ENCODE peak calls at places on chromosomes 11 and 22, in six cellular contexts. One of them, this sample, is unnamed.

GRCh38 chr22:33328789-33329296 is 270.7 kb upstream of the SYN3 start:
- DNase-seq in astrocyte of the spinal cord: peak; percentile 50
- DNase-seq in fibroblast of lung: peak; percentile 95
- DNase-seq in cardiac fibroblast: peak; percentile 19
- DNase-seq in dorsolateral prefrontal cortex: no peak
- DNase-seq in fibroblast of mammary gland: peak; percentile 66
- DNase-seq in this sample: peak; percentile 96

GRCh38 chr22:48822278-48823233 is 1005.1 kb downstream of the BRD1 start:
- DNase-seq in astrocyte of the spinal cord: no peak
- DNase-seq in fibroblast of lung: no peak
- DNase-seq in cardiac fibroblast: no peak
- DNase-seq in dorsolateral prefrontal cortex: no peak
- DNase-seq in fibroblast of mammary gland: no peak
- DNase-seq in this sample: no peak

GRCh38 chr11:67584881-67585873 is 1.6 kb downstream of the GSTP1 start:
- DNase-seq in astrocyte of the spinal cord: no peak
- DNase-seq in fibroblast of lung: no peak
- DNase-seq in cardiac fibroblast: no peak
- DNase-seq in dorsolateral prefrontal cortex: no peak
- DNase-seq in fibroblast of mammary gland: no peak
- DNase-seq in this sample: no peak

GRCh38 chr11:116336540-116336939 is 436.2 kb downstream of the BUD13 start:
- DNase-seq in astrocyte of the spinal cord: no peak
- DNase-seq in fibroblast of lung: no peak
- DNase-seq in cardiac fibroblast: no peak
- DNase-seq in dorsolateral prefrontal cortex: no peak
- DNase-seq in fibroblast of mammary gland: no peak
- DNase-seq in this sample: no peak

GRCh38 chr11:122661182-122661945 is 5.8 kb downstream of the UBASH3B start:
- DNase-seq in astrocyte of the spinal cord: no peak
- DNase-seq in fibroblast of lung: peak; percentile 66
- DNase-seq in cardiac fibroblast: no peak
- DNase-seq in dorsolateral prefrontal cortex: no peak
- DNase-seq in fibroblast of mammary gland: no peak
- DNase-seq in this sample: no peak

GRCh38 chr11:76637491-76638266 is 32.9 kb downstream of the LRRC32 start:
- DNase-seq in astrocyte of the spinal cord: no peak
- DNase-seq in fibroblast of lung: no peak
- DNase-seq in cardiac fibroblast: no peak
- DNase-seq in dorsolateral prefrontal cortex: no peak
- DNase-seq in fibroblast of mammary gland: no peak
- DNase-seq in this sample: no peak

GRCh38 chr22:23514317-23515038 is 65.6 kb downstream of the IGLL1 start:
- DNase-seq in astrocyte of the spinal cord: no peak
- DNase-seq in fibroblast of lung: no peak
- DNase-seq in cardiac fibroblast: no peak
- DNase-seq in dorsolateral prefrontal cortex: no peak
- DNase-seq in fibroblast of mammary gland: no peak
- DNase-seq in this sample: no peak

GRCh38 chr11:46026616-46027293 is 94.5 kb downstream of the PHF21A start:
- DNase-seq in astrocyte of the spinal cord: peak; percentile 16
- DNase-seq in fibroblast of lung: peak; percentile 79
- DNase-seq in cardiac fibroblast: peak; percentile 54
- DNase-seq in dorsolateral prefrontal cortex: peak; percentile 26
- DNase-seq in fibroblast of mammary gland: peak; percentile 49
- DNase-seq in this sample: peak; percentile 57

GRCh38 chr11:66311965-66312548 is 4.8 kb downstream of the CD248 start:
- DNase-seq in astrocyte of the spinal cord: peak; percentile 97
- DNase-seq in fibroblast of lung: peak; percentile 92
- DNase-seq in cardiac fibroblast: peak; percentile 97
- DNase-seq in dorsolateral prefrontal cortex: peak; percentile 81
- DNase-seq in fibroblast of mammary gland: peak; percentile 87
- DNase-seq in this sample: peak; percentile 84

GRCh38 chr11:126112547-126112946 is 49.9 kb upstream of the CDON start:
- DNase-seq in astrocyte of the spinal cord: peak; percentile 26
- DNase-seq in fibroblast of lung: no peak
- DNase-seq in cardiac fibroblast: peak; percentile 89
- DNase-seq in dorsolateral prefrontal cortex: no peak
- DNase-seq in fibroblast of mammary gland: peak; percentile 72
- DNase-seq in this sample: peak; percentile 48

GRCh38 chr22:49208768-49209252 is 618.9 kb downstream of the BRD1 start:
- DNase-seq in astrocyte of the spinal cord: no peak
- DNase-seq in fibroblast of lung: no peak
- DNase-seq in cardiac fibroblast: no peak
- DNase-seq in dorsolateral prefrontal cortex: peak; percentile 1
- DNase-seq in fibroblast of mammary gland: no peak
- DNase-seq in this sample: no peak

GRCh38 chr11:120208777-120209176 is 2.1 kb upstream of the OAF start:
- DNase-seq in astrocyte of the spinal cord: peak; percentile 54
- DNase-seq in fibroblast of lung: peak; percentile 74
- DNase-seq in cardiac fibroblast: peak; percentile 76
- DNase-seq in dorsolateral prefrontal cortex: no peak
- DNase-seq in fibroblast of mammary gland: peak; percentile 91
- DNase-seq in this sample: peak; percentile 29

GRCh38 chr11:6825333-6825744 is 20.1 kb upstream of the OR10A5 start:
- DNase-seq in astrocyte of the spinal cord: no peak
- DNase-seq in fibroblast of lung: no peak
- DNase-seq in cardiac fibroblast: no peak
- DNase-seq in dorsolateral prefrontal cortex: no peak
- DNase-seq in fibroblast of mammary gland: peak; percentile 44
- DNase-seq in this sample: no peak

GRCh38 chr22:48177591-48177990 is 1415.1 kb downstream of the TBC1D22A start:
- DNase-seq in astrocyte of the spinal cord: no peak
- DNase-seq in fibroblast of lung: no peak
- DNase-seq in cardiac fibroblast: no peak
- DNase-seq in dorsolateral prefrontal cortex: no peak
- DNase-seq in fibroblast of mammary gland: no peak
- DNase-seq in this sample: no peak

GRCh38 chr11:107538239-107538638 is 27.3 kb downstream of the ALKBH8 start:
- DNase-seq in astrocyte of the spinal cord: no peak
- DNase-seq in fibroblast of lung: no peak
- DNase-seq in cardiac fibroblast: no peak
- DNase-seq in dorsolateral prefrontal cortex: no peak
- DNase-seq in fibroblast of mammary gland: no peak
- DNase-seq in this sample: no peak

GRCh38 chr22:19019029-19019678 is 83.1 kb upstream of the PRODH start:
- DNase-seq in astrocyte of the spinal cord: no peak
- DNase-seq in fibroblast of lung: no peak
- DNase-seq in cardiac fibroblast: no peak
- DNase-seq in dorsolateral prefrontal cortex: no peak
- DNase-seq in fibroblast of mammary gland: no peak
- DNase-seq in this sample: no peak

GRCh38 chr11:10623797-10624761 is 55.6 kb upstream of the LYVE1 start:
- DNase-seq in astrocyte of the spinal cord: peak; percentile 14
- DNase-seq in fibroblast of lung: no peak
- DNase-seq in cardiac fibroblast: peak; percentile 32
- DNase-seq in dorsolateral prefrontal cortex: no peak
- DNase-seq in fibroblast of mammary gland: peak; percentile 37
- DNase-seq in this sample: no peak

GRCh38 chr11:74611369-74611861 is 19.0 kb downstream of the POLD3 start:
- DNase-seq in astrocyte of the spinal cord: peak; percentile 75
- DNase-seq in fibroblast of lung: peak; percentile 70
- DNase-seq in cardiac fibroblast: peak; percentile 87
- DNase-seq in dorsolateral prefrontal cortex: no peak
- DNase-seq in fibroblast of mammary gland: peak; percentile 82
- DNase-seq in this sample: no peak

GRCh38 chr11:72781313-72782080 is 12.3 kb downstream of the STARD10 start:
- DNase-seq in astrocyte of the spinal cord: no peak
- DNase-seq in fibroblast of lung: no peak
- DNase-seq in cardiac fibroblast: no peak
- DNase-seq in dorsolateral prefrontal cortex: no peak
- DNase-seq in fibroblast of mammary gland: no peak
- DNase-seq in this sample: no peak

GRCh38 chr11:3085052-3085451 is 27.8 kb upstream of the CARS1 start:
- DNase-seq in astrocyte of the spinal cord: no peak
- DNase-seq in fibroblast of lung: no peak
- DNase-seq in cardiac fibroblast: no peak
- DNase-seq in dorsolateral prefrontal cortex: no peak
- DNase-seq in fibroblast of mammary gland: no peak
- DNase-seq in this sample: no peak

GRCh38 chr11:9002920-9003572 is 755 bp downstream of the NRIP3 start:
- DNase-seq in astrocyte of the spinal cord: no peak
- DNase-seq in fibroblast of lung: no peak
- DNase-seq in cardiac fibroblast: no peak
- DNase-seq in dorsolateral prefrontal cortex: no peak
- DNase-seq in fibroblast of mammary gland: no peak
- DNase-seq in this sample: no peak

GRCh38 chr22:50553310-50553709 is 7.6 kb downstream of the KLHDC7B start:
- DNase-seq in astrocyte of the spinal cord: no peak
- DNase-seq in fibroblast of lung: no peak
- DNase-seq in cardiac fibroblast: no peak
- DNase-seq in dorsolateral prefrontal cortex: no peak
- DNase-seq in fibroblast of mammary gland: no peak
- DNase-seq in this sample: no peak

GRCh38 chr22:35227248-35227647 is 30.0 kb upstream of the HMGXB4 start:
- DNase-seq in astrocyte of the spinal cord: no peak
- DNase-seq in fibroblast of lung: no peak
- DNase-seq in cardiac fibroblast: no peak
- DNase-seq in dorsolateral prefrontal cortex: no peak
- DNase-seq in fibroblast of mammary gland: no peak
- DNase-seq in this sample: no peak

GRCh38 chr11:73478737-73479347 is 102.6 kb downstream of the RELT start:
- DNase-seq in astrocyte of the spinal cord: peak; percentile 41
- DNase-seq in fibroblast of lung: peak; percentile 26
- DNase-seq in cardiac fibroblast: peak; percentile 44
- DNase-seq in dorsolateral prefrontal cortex: no peak
- DNase-seq in fibroblast of mammary gland: peak; percentile 56
- DNase-seq in this sample: peak; percentile 20

GRCh38 chr11:59429924-59430516 is 3.8 kb upstream of the OR5A2 start:
- DNase-seq in astrocyte of the spinal cord: peak; percentile 45
- DNase-seq in fibroblast of lung: peak; percentile 22
- DNase-seq in cardiac fibroblast: peak; percentile 59
- DNase-seq in dorsolateral prefrontal cortex: no peak
- DNase-seq in fibroblast of mammary gland: peak; percentile 58
- DNase-seq in this sample: peak; percentile 37

GRCh38 chr22:22113701-22114100 is 130.9 kb upstream of the VPREB1 start:
- DNase-seq in astrocyte of the spinal cord: no peak
- DNase-seq in fibroblast of lung: no peak
- DNase-seq in cardiac fibroblast: no peak
- DNase-seq in dorsolateral prefrontal cortex: no peak
- DNase-seq in fibroblast of mammary gland: no peak
- DNase-seq in this sample: no peak

GRCh38 chr11:68008381-68009337 is 1.5 kb upstream of the ALDH3B1 start:
- DNase-seq in astrocyte of the spinal cord: no peak
- DNase-seq in fibroblast of lung: no peak
- DNase-seq in cardiac fibroblast: no peak
- DNase-seq in dorsolateral prefrontal cortex: no peak
- DNase-seq in fibroblast of mammary gland: no peak
- DNase-seq in this sample: no peak

GRCh38 chr22:33866521-33866920 is 53.8 kb downstream of the LARGE1 start:
- DNase-seq in astrocyte of the spinal cord: no peak
- DNase-seq in fibroblast of lung: no peak
- DNase-seq in cardiac fibroblast: no peak
- DNase-seq in dorsolateral prefrontal cortex: no peak
- DNase-seq in fibroblast of mammary gland: no peak
- DNase-seq in this sample: no peak

GRCh38 chr11:34656062-34656720 is 35.3 kb downstream of the EHF start:
- DNase-seq in astrocyte of the spinal cord: peak; percentile 29
- DNase-seq in fibroblast of lung: peak; percentile 62
- DNase-seq in cardiac fibroblast: peak; percentile 26
- DNase-seq in dorsolateral prefrontal cortex: peak; percentile 67
- DNase-seq in fibroblast of mammary gland: peak; percentile 40
- DNase-seq in this sample: no peak

GRCh38 chr22:30304495-30305244 is 15.4 kb upstream of the CASTOR1 start:
- DNase-seq in astrocyte of the spinal cord: no peak
- DNase-seq in fibroblast of lung: peak; percentile 51
- DNase-seq in cardiac fibroblast: no peak
- DNase-seq in dorsolateral prefrontal cortex: no peak
- DNase-seq in fibroblast of mammary gland: no peak
- DNase-seq in this sample: no peak
- H3K4me3 ChIP-seq in astrocyte of the spinal cord: no peak overlapping the region
- H3K4me3 ChIP-seq in fibroblast of lung: no peak overlapping the region
- H3K4me3 ChIP-seq in cardiac fibroblast: no peak overlapping the region
- H3K4me3 ChIP-seq in dorsolateral prefrontal cortex: no peak overlapping the region
- H3K4me3 ChIP-seq in fibroblast of mammary gland: no peak overlapping the region
- H3K4me3 ChIP-seq in this sample: no peak overlapping the region

GRCh38 chr11:112453601-112454577 is 193.2 kb upstream of the PLET1 start:
- DNase-seq in astrocyte of the spinal cord: peak; percentile 8
- DNase-seq in fibroblast of lung: peak; percentile 9
- DNase-seq in cardiac fibroblast: peak; percentile 46
- DNase-seq in dorsolateral prefrontal cortex: peak; percentile 14
- DNase-seq in fibroblast of mammary gland: peak; percentile 58
- DNase-seq in this sample: peak; percentile 15
- TF ChIP-seq CTCF in astrocyte of the spinal cord: peak; percentile 51
- TF ChIP-seq CTCF in fibroblast of lung: peak; percentile 15
- TF ChIP-seq CTCF in cardiac fibroblast: peak; percentile 56
- TF ChIP-seq CTCF in dorsolateral prefrontal cortex: peak; percentile 29
- TF ChIP-seq CTCF in fibroblast of mammary gland: peak; percentile 56
- TF ChIP-seq CTCF in this sample: peak; percentile 69

DNA sequence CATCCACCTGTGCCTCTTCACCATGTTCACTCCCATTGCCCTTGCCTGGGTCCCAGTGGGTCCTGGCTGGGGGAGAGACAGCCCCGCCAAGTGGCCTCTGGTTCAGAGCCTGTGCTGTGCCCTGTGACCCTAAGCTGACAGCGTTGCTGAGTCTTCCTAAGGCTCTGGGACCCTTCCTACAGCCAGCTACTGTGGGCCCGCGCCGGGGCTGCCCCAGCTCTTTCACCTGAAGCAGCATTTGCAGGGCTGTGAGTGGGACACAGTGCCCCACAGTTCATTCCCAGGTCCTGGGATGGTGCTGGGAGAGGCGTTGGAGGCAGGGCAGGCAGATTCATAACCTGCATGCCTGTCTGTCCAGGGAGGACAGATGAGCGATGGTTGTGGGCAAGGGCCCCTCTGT is 10.7 kb downstream of the TPCN2 start:
- DNase-seq in astrocyte of the spinal cord: no peak
- DNase-seq in fibroblast of lung: no peak
- DNase-seq in cardiac fibroblast: no peak
- DNase-seq in dorsolateral prefrontal cortex: no peak
- DNase-seq in fibroblast of mammary gland: no peak
- DNase-seq in this sample: no peak
- H3K4me3 ChIP-seq in astrocyte of the spinal cord: no peak overlapping the region
- H3K4me3 ChIP-seq in fibroblast of lung: no peak overlapping the region
- H3K4me3 ChIP-seq in cardiac fibroblast: no peak overlapping the region
- H3K4me3 ChIP-seq in dorsolateral prefrontal cortex: no peak overlapping the region
- H3K4me3 ChIP-seq in fibroblast of mammary gland: no peak overlapping the region
- H3K4me3 ChIP-seq in this sample: no peak overlapping the region

GRCh38 chr11:128690746-128691091 is 3.2 kb upstream of the FLI1 start:
- DNase-seq in astrocyte of the spinal cord: no peak
- DNase-seq in fibroblast of lung: no peak
- DNase-seq in cardiac fibroblast: no peak
- DNase-seq in dorsolateral prefrontal cortex: no peak
- DNase-seq in fibroblast of mammary gland: no peak
- DNase-seq in this sample: no peak

GRCh38 chr11:128689946-128690745 is 3.7 kb upstream of the FLI1 start:
- DNase-seq in astrocyte of the spinal cord: peak; percentile 29
- DNase-seq in fibroblast of lung: no peak
- DNase-seq in cardiac fibroblast: no peak
- DNase-seq in dorsolateral prefrontal cortex: no peak
- DNase-seq in fibroblast of mammary gland: no peak
- DNase-seq in this sample: no peak

GRCh38 chr11:128689586-128689945 is 4.3 kb upstream of the FLI1 start:
- DNase-seq in astrocyte of the spinal cord: no peak
- DNase-seq in fibroblast of lung: no peak
- DNase-seq in cardiac fibroblast: no peak
- DNase-seq in dorsolateral prefrontal cortex: no peak
- DNase-seq in fibroblast of mammary gland: no peak
- DNase-seq in this sample: no peak

GRCh38 chr11:128692750-128693578 is 908 bp upstream of the FLI1 start:
- DNase-seq in astrocyte of the spinal cord: peak; percentile 38
- DNase-seq in fibroblast of lung: peak; percentile 39
- DNase-seq in cardiac fibroblast: peak; percentile 73
- DNase-seq in dorsolateral prefrontal cortex: no peak
- DNase-seq in fibroblast of mammary gland: peak; percentile 27
- DNase-seq in this sample: peak; percentile 42

GRCh38 chr11:128691802-128692749 is 1.8 kb upstream of the FLI1 start:
- DNase-seq in astrocyte of the spinal cord: no peak
- DNase-seq in fibroblast of lung: no peak
- DNase-seq in cardiac fibroblast: peak; percentile 28
- DNase-seq in dorsolateral prefrontal cortex: no peak
- DNase-seq in fibroblast of mammary gland: no peak
- DNase-seq in this sample: no peak
- TF ChIP-seq CTCF in astrocyte of the spinal cord: peak; percentile 40
- TF ChIP-seq CTCF in fibroblast of lung: no peak
- TF ChIP-seq CTCF in cardiac fibroblast: peak; percentile 33
- TF ChIP-seq CTCF in dorsolateral prefrontal cortex: no peak
- TF ChIP-seq CTCF in fibroblast of mammary gland: peak; percentile 21
- TF ChIP-seq CTCF in this sample: peak; percentile 65